ENCODE peak calls at places on chromosomes 13 and 19, in six cellular contexts. One of them, this sample, is unnamed.

GRCh38 chr13:112055417-112056206 is 11.3 kb upstream of the SOX1 start:
- DNase-seq in RWPE1: no peak
- DNase-seq in Peyer's patch: no peak
- DNase-seq in thoracic aorta: no peak
- DNase-seq in SK-N-SH: no peak
- DNase-seq in heart right ventricle: no peak
- DNase-seq in this sample: no peak

GRCh38 chr19:4597278-4597974 is 37.9 kb upstream of the SEMA6B start:
- DNase-seq in RWPE1: peak
- DNase-seq in Peyer's patch: no peak
- DNase-seq in thoracic aorta: no peak
- DNase-seq in SK-N-SH: no peak
- DNase-seq in heart right ventricle: no peak
- DNase-seq in this sample: no peak

GRCh38 chr13:72104656-72105180 is 237.7 kb upstream of the DACH1 start:
- DNase-seq in RWPE1: peak
- DNase-seq in Peyer's patch: no peak
- DNase-seq in thoracic aorta: no peak
- DNase-seq in SK-N-SH: no peak
- DNase-seq in heart right ventricle: no peak
- DNase-seq in this sample: no peak

GRCh38 chr19:34323433-34324204 is 41.4 kb upstream of the GPI start:
- DNase-seq in RWPE1: no peak
- DNase-seq in Peyer's patch: no peak
- DNase-seq in thoracic aorta: no peak
- DNase-seq in SK-N-SH: no peak
- DNase-seq in heart right ventricle: no peak
- DNase-seq in this sample: no peak

GRCh38 chr19:17393914-17394313 is at the start of gene CCDC194:
- DNase-seq in RWPE1: no peak
- DNase-seq in Peyer's patch: no peak
- DNase-seq in thoracic aorta: no peak
- DNase-seq in SK-N-SH: no peak
- DNase-seq in heart right ventricle: no peak
- DNase-seq in this sample: no peak

GRCh38 chr19:13262450-13262849 is 112.2 kb downstream of the IER2 start:
- DNase-seq in RWPE1: peak
- DNase-seq in Peyer's patch: no peak
- DNase-seq in thoracic aorta: no peak
- DNase-seq in SK-N-SH: peak
- DNase-seq in heart right ventricle: no peak
- DNase-seq in this sample: no peak

GRCh38 chr13:76168661-76169060 is 532.5 kb downstream of the LMO7 start:
- DNase-seq in RWPE1: no peak
- DNase-seq in Peyer's patch: no peak
- DNase-seq in thoracic aorta: no peak
- DNase-seq in SK-N-SH: no peak
- DNase-seq in heart right ventricle: no peak
- DNase-seq in this sample: no peak

GRCh38 chr13:83057119-83057518 is 825.2 kb downstream of the SLITRK1 start:
- DNase-seq in RWPE1: no peak
- DNase-seq in Peyer's patch: no peak
- DNase-seq in thoracic aorta: no peak
- DNase-seq in SK-N-SH: no peak
- DNase-seq in heart right ventricle: no peak
- DNase-seq in this sample: no peak

GRCh38 chr19:14428882-14429416 is 4.2 kb upstream of the PKN1 start:
- DNase-seq in RWPE1: no peak
- DNase-seq in Peyer's patch: no peak
- DNase-seq in thoracic aorta: no peak
- DNase-seq in SK-N-SH: no peak
- DNase-seq in heart right ventricle: no peak
- DNase-seq in this sample: no peak

GRCh38 chr13:47853236-47853635 is 147.8 kb downstream of the SUCLA2 start:
- DNase-seq in RWPE1: no peak
- DNase-seq in Peyer's patch: no peak
- DNase-seq in thoracic aorta: no peak
- DNase-seq in SK-N-SH: no peak
- DNase-seq in heart right ventricle: no peak
- DNase-seq in this sample: no peak

GRCh38 chr19:55624109-55625003 is at the start of gene ZNF784:
- DNase-seq in RWPE1: peak
- DNase-seq in Peyer's patch: peak
- DNase-seq in thoracic aorta: peak
- DNase-seq in SK-N-SH: peak
- DNase-seq in heart right ventricle: peak
- DNase-seq in this sample: peak

GRCh38 chr19:19627716-19628498 is at the start of gene LPAR2:
- DNase-seq in RWPE1: peak
- DNase-seq in Peyer's patch: peak
- DNase-seq in thoracic aorta: no peak
- DNase-seq in SK-N-SH: peak
- DNase-seq in heart right ventricle: no peak
- DNase-seq in this sample: no peak

GRCh38 chr19:48400018-48400742 is 6.7 kb downstream of the GRIN2D start:
- DNase-seq in RWPE1: no peak
- DNase-seq in Peyer's patch: peak
- DNase-seq in thoracic aorta: no peak
- DNase-seq in SK-N-SH: peak
- DNase-seq in heart right ventricle: peak
- DNase-seq in this sample: peak

GRCh38 chr13:79987323-79987722 is 353.6 kb downstream of the SPRY2 start:
- DNase-seq in RWPE1: no peak
- DNase-seq in Peyer's patch: no peak
- DNase-seq in thoracic aorta: no peak
- DNase-seq in SK-N-SH: no peak
- DNase-seq in heart right ventricle: no peak
- DNase-seq in this sample: no peak

GRCh38 chr13:107202371-107203023 is 634.6 kb upstream of the ARGLU1 start:
- DNase-seq in RWPE1: peak
- DNase-seq in Peyer's patch: no peak
- DNase-seq in thoracic aorta: no peak
- DNase-seq in SK-N-SH: no peak
- DNase-seq in heart right ventricle: peak
- DNase-seq in this sample: no peak

GRCh38 chr13:42762251-42762650 is 19.1 kb upstream of the FAM216B start:
- DNase-seq in RWPE1: peak
- DNase-seq in Peyer's patch: no peak
- DNase-seq in thoracic aorta: no peak
- DNase-seq in SK-N-SH: no peak
- DNase-seq in heart right ventricle: no peak
- DNase-seq in this sample: no peak

GRCh38 chr13:25943666-25944065 is 108.2 kb downstream of the SHISA2 start:
- DNase-seq in RWPE1: no peak
- DNase-seq in Peyer's patch: no peak
- DNase-seq in thoracic aorta: no peak
- DNase-seq in SK-N-SH: no peak
- DNase-seq in heart right ventricle: no peak
- DNase-seq in this sample: no peak

GRCh38 chr13:33524086-33524485 is 238.5 kb upstream of the STARD13 start:
- DNase-seq in RWPE1: no peak
- DNase-seq in Peyer's patch: no peak
- DNase-seq in thoracic aorta: no peak
- DNase-seq in SK-N-SH: no peak
- DNase-seq in heart right ventricle: no peak
- DNase-seq in this sample: no peak

GRCh38 chr13:92510416-92510815 is 716.2 kb upstream of the GPC6 start:
- DNase-seq in RWPE1: peak
- DNase-seq in Peyer's patch: no peak
- DNase-seq in thoracic aorta: no peak
- DNase-seq in SK-N-SH: no peak
- DNase-seq in heart right ventricle: no peak
- DNase-seq in this sample: no peak

GRCh38 chr19:1780272-1780957 is 27.1 kb downstream of the ONECUT3 start:
- DNase-seq in RWPE1: no peak
- DNase-seq in Peyer's patch: no peak
- DNase-seq in thoracic aorta: no peak
- DNase-seq in SK-N-SH: peak
- DNase-seq in heart right ventricle: no peak
- DNase-seq in this sample: no peak

GRCh38 chr19:34363094-34363493 is 1.9 kb upstream of the GPI start:
- DNase-seq in RWPE1: no peak
- DNase-seq in Peyer's patch: no peak
- DNase-seq in thoracic aorta: no peak
- DNase-seq in SK-N-SH: no peak
- DNase-seq in heart right ventricle: no peak
- DNase-seq in this sample: no peak

GRCh38 chr19:2768365-2769132 is 14.5 kb downstream of the SGTA start:
- DNase-seq in RWPE1: no peak
- DNase-seq in Peyer's patch: no peak
- DNase-seq in thoracic aorta: no peak
- DNase-seq in SK-N-SH: no peak
- DNase-seq in heart right ventricle: no peak
- DNase-seq in this sample: no peak

DNA sequence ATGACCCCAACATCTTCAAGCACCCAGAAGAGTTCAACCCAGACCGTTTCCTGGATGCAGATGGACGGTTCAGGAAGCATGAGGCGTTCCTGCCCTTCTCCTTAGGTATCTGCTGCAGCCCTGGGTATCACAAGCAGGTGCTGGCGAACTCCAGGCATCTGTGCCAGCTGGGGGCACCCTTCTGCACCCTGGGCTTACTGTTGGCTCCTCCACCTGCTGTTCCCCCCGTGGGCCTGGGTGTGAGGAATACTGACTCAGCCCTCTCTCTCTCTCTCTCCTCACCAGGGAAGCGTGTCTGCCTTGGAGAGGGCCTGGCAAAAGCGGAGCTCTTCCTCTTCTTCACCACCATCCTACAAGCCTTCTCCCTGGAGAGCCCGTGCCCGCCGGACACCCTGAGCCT is 13.0 kb downstream of the CYP2S1 start:
- DNase-seq in RWPE1: no peak
- DNase-seq in Peyer's patch: no peak
- DNase-seq in thoracic aorta: no peak
- DNase-seq in SK-N-SH: no peak
- DNase-seq in heart right ventricle: no peak
- DNase-seq in this sample: no peak
- TF ChIP-seq CTCF in RWPE1: no peak
- TF ChIP-seq CTCF in Peyer's patch: no peak
- TF ChIP-seq CTCF in thoracic aorta: no peak
- TF ChIP-seq CTCF in SK-N-SH: peak
- TF ChIP-seq CTCF in heart right ventricle: no peak
- TF ChIP-seq CTCF in this sample: no peak

DNA sequence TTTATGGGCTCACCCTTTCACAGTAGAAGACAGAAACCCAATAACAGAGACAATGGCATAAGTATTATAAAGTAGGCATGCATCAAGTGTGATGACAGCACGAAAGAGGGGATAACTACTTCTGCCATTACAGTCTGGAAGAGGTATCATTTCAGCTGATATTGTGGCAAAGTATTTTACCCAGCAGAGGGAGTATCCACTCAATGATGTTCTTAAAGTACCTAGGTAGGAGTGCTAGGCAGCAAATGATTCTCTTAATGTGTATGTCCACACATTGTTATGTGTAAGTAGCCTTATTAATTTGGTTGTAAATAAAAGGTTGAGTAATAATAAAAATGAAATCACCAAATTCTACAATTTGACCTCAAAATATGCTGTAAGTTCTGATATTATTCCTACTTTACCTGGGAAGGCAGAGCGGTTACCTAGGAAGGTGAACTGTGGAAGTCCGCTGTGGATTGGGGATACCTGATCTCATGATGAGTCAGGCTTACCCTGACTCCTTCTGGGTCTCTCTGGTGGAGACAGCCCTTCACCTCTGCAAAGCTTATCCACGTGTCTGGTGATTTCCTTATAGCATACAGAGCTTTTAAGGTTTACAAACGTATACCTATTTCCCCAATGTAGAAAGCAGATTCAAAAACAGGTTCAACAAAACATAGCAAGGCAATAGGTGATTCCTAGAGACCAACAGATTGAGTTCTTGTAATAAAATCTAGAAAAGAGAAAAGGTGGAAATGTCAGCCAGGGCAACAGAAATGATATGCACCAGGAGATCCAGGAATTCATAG is 4.0 kb upstream of the UBAC2 start:
- DNase-seq in RWPE1: peak
- DNase-seq in Peyer's patch: no peak
- DNase-seq in thoracic aorta: no peak
- DNase-seq in SK-N-SH: no peak
- DNase-seq in heart right ventricle: no peak
- DNase-seq in this sample: no peak
- TF ChIP-seq CTCF in RWPE1: no peak
- TF ChIP-seq CTCF in Peyer's patch: peak
- TF ChIP-seq CTCF in thoracic aorta: no peak
- TF ChIP-seq CTCF in SK-N-SH: peak
- TF ChIP-seq CTCF in heart right ventricle: no peak
- TF ChIP-seq CTCF in this sample: peak

DNA sequence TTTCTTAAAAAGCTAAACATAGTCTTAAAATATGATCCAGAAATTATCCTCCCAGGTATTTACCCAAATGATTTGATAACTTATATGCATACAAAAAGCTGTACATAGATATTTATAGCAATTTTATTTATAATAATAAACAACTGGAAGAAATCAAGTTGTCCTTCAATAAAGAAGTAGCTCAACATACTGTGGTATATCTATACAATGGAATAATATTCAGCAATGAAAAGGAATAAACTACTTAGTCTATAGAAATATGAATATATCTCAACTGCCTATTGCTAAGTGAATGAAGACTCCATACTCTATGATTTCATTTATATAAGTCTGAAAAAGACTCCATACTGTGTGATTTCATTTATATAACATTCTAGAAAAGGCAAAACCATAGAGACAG is 47.1 kb upstream of the SLAIN1 start:
- DNase-seq in RWPE1: no peak
- DNase-seq in Peyer's patch: no peak
- DNase-seq in thoracic aorta: no peak
- DNase-seq in SK-N-SH: no peak
- DNase-seq in heart right ventricle: no peak
- DNase-seq in this sample: no peak
- TF ChIP-seq CTCF in RWPE1: no peak
- TF ChIP-seq CTCF in Peyer's patch: no peak
- TF ChIP-seq CTCF in thoracic aorta: no peak
- TF ChIP-seq CTCF in SK-N-SH: no peak
- TF ChIP-seq CTCF in heart right ventricle: no peak
- TF ChIP-seq CTCF in this sample: no peak

GRCh38 chr19:50255115-50255514 is 51.7 kb downstream of the MYH14 start:
- DNase-seq in RWPE1: no peak
- DNase-seq in Peyer's patch: no peak
- DNase-seq in thoracic aorta: no peak
- DNase-seq in SK-N-SH: peak
- DNase-seq in heart right ventricle: no peak
- DNase-seq in this sample: no peak
- TF ChIP-seq CTCF in RWPE1: no peak
- TF ChIP-seq CTCF in Peyer's patch: no peak
- TF ChIP-seq CTCF in thoracic aorta: no peak
- TF ChIP-seq CTCF in SK-N-SH: peak
- TF ChIP-seq CTCF in heart right ventricle: no peak
- TF ChIP-seq CTCF in this sample: peak

GRCh38 chr13:21767032-21767431 is 96.2 kb downstream of the FGF9 start:
- DNase-seq in RWPE1: no peak
- DNase-seq in Peyer's patch: no peak
- DNase-seq in thoracic aorta: no peak
- DNase-seq in SK-N-SH: no peak
- DNase-seq in heart right ventricle: no peak
- DNase-seq in this sample: no peak
- TF ChIP-seq CTCF in RWPE1: no peak
- TF ChIP-seq CTCF in Peyer's patch: no peak
- TF ChIP-seq CTCF in thoracic aorta: no peak
- TF ChIP-seq CTCF in SK-N-SH: no peak
- TF ChIP-seq CTCF in heart right ventricle: no peak
- TF ChIP-seq CTCF in this sample: no peak